ENCODE peak calls at places on chromosomes 13 and 19, in six cellular contexts. T is left cardiac atrium, Y is right cardiac atrium, R is activated T-cell treated with anti-CD3 and anti-CD28 coated beads for 1 hour, W is iris pigment epithelial cell, F is ovary. K is an unnamed sample.

GRCh38 chr19:28839455-28839854 is 373.5 kb downstream of the UQCRFS1 start:
- DNase-seq in Y (no peak), F (no peak), R (no peak), T (no peak), W (no peak), K (no peak)

GRCh38 chr19:54473071-54473941 is at the start of gene CDC42EP5:
- DNase-seq in Y (peak), T (peak), W (peak), F (peak), R (no peak), K (no peak)

GRCh38 chr19:12790628-12791344 is 500 bp upstream of the JUNB start:
- DNase-seq in R (no peak), Y (peak), W (no peak), F (peak), T (no peak), K (no peak)

GRCh38 chr13:53121879-53122278 is 93.3 kb downstream of the OLFM4 start:
- DNase-seq in F (no peak), Y (no peak), T (no peak), R (no peak), W (no peak), K (no peak)

GRCh38 chr19:12838182-12838890 is at the start of gene MAST1:
- DNase-seq in W (no peak), Y (peak), R (no peak), F (no peak), T (peak), K (no peak)

GRCh38 chr13:90365130-90365529 is 982.4 kb upstream of the MIR17HG start:
- DNase-seq in R (no peak), T (no peak), Y (no peak), F (no peak), W (peak), K (no peak)

GRCh38 chr19:10105241-10106099 is 692 bp upstream of the PPAN start:
- DNase-seq in T (no peak), W (no peak), Y (peak), F (no peak), R (peak), K (no peak)

GRCh38 chr19:29690842-29691241 is 24.2 kb downstream of the C19orf12 start:
- DNase-seq in R (no peak), Y (no peak), W (peak), T (no peak), F (no peak), K (peak)

GRCh38 chr13:100550433-100550832 is 38.2 kb downstream of the GGACT start:
- DNase-seq in W (peak), F (peak), Y (no peak), R (no peak), T (no peak), K (no peak)

GRCh38 chr13:31625115-31625514 is 114.2 kb upstream of the RXFP2 start:
- DNase-seq in F (no peak), Y (no peak), W (peak), T (no peak), R (no peak), K (no peak)

GRCh38 chr13:75038315-75038881 is 443.6 kb downstream of the TBC1D4 start:
- DNase-seq in R (no peak), W (no peak), F (no peak), T (no peak), Y (no peak), K (no peak)

GRCh38 chr19:48614436-48615144 is at the start of gene FAM83E:
- DNase-seq in R (no peak), W (no peak), Y (no peak), F (peak), T (no peak), K (no peak)

GRCh38 chr13:70380809-70381208 is 272.6 kb upstream of the KLHL1 start:
- DNase-seq in W (no peak), F (no peak), T (no peak), R (no peak), Y (no peak), K (no peak)

GRCh38 chr19:44055870-44056269 is 4.0 kb downstream of the ZNF223 start:
- DNase-seq in W (no peak), T (no peak), Y (no peak), F (no peak), R (no peak), K (no peak)

GRCh38 chr19:7142771-7143170 is 73.3 kb downstream of the ZNF557 start:
- DNase-seq in Y (no peak), R (no peak), W (no peak), T (no peak), F (no peak), K (no peak)

GRCh38 chr19:32404939-32405430 is 585 bp upstream of the DPY19L3 start:
- DNase-seq in R (peak), F (peak), Y (peak), T (peak), W (peak), K (no peak)

GRCh38 chr13:111597041-111598017 is 276.9 kb downstream of the TEX29 start:
- DNase-seq in R (no peak), T (no peak), Y (no peak), W (no peak), F (no peak), K (no peak)

GRCh38 chr19:6228523-6229215 is 51.1 kb downstream of the MLLT1 start:
- DNase-seq in R (no peak), Y (peak), W (no peak), T (no peak), F (peak), K (no peak)

GRCh38 chr13:36355632-36356031 is 9.4 kb upstream of the SPART start:
- DNase-seq in W (no peak), F (no peak), T (no peak), R (no peak), Y (no peak), K (no peak)

GRCh38 chr13:91353494-91353893 is 6.0 kb downstream of the MIR17HG start:
- DNase-seq in T (no peak), W (no peak), F (no peak), R (no peak), Y (no peak), K (no peak)

GRCh38 chr19:33687761-33688656 is 66.3 kb downstream of the CHST8 start:
- DNase-seq in T (no peak), Y (no peak), R (no peak), W (no peak), F (no peak), K (no peak)

GRCh38 chr13:112174476-112175110 is 107.6 kb downstream of the SOX1 start:
- DNase-seq in W (no peak), F (no peak), Y (no peak), R (no peak), T (no peak), K (no peak)

GRCh38 chr13:97231118-97231831 is 9.1 kb downstream of the MBNL2 start:
- DNase-seq in T (no peak), W (no peak), Y (peak), R (no peak), F (no peak), K (no peak)

GRCh38 chr19:45145270-45146189 is 15.3 kb downstream of the NKPD1 start:
- DNase-seq in R (no peak), F (no peak), W (no peak), T (no peak), Y (no peak), K (no peak)

GRCh38 chr13:66427330-66427990 is 802.7 kb downstream of the PCDH9 start:
- DNase-seq in T (no peak), W (peak), F (no peak), R (no peak), Y (no peak), K (no peak)

GRCh38 chr13:103640617-103641016 is 574.4 kb upstream of the SLC10A2 start:
- DNase-seq in T (no peak), R (no peak), W (peak), F (no peak), Y (no peak), K (no peak)

GRCh38 chr13:97322740-97323342 is 100.7 kb downstream of the MBNL2 start:
- DNase-seq in F (no peak), T (no peak), W (peak), R (no peak), Y (peak), K (no peak)

K was measured in iPS DF 19.7.